ENCODE peak calls at places on chromosomes 16 and 17, in five cellular contexts. W, V, K, O and M are unnamed samples.
A peak's percentile ranks its signal among the peaks of the same experiment; 100 is the strongest.

GRCh38 chr17:8875957-8876356 is 8.5 kb upstream of the PIK3R6 start:
- DNase-seq in W (no peak), V (no peak), K (peak; percentile 63), O (no peak), M (no peak)

GRCh38 chr17:28716740-28717577 is 709 bp downstream of the RAB34 start:
- DNase-seq in W (no peak), V (no peak), K (peak; percentile 14), O (no peak), M (peak; percentile 46)

GRCh38 chr16:84040823-84041391 is 1.7 kb downstream of the SLC38A8 start:
- DNase-seq in W (no peak), V (no peak), K (peak; percentile 68), O (peak; percentile 32), M (peak; percentile 22)

GRCh38 chr17:65823713-65824112 is 262.3 kb upstream of the AXIN2 start:
- DNase-seq in W (no peak), V (no peak), K (no peak), O (no peak), M (no peak)

GRCh38 chr17:66393038-66393437 is 90.6 kb downstream of the PRKCA start:
- DNase-seq in W (no peak), V (no peak), K (no peak), O (no peak), M (no peak)

GRCh38 chr16:53369921-53370320 is 64.3 kb upstream of the RBL2 start:
- DNase-seq in W (no peak), V (no peak), K (no peak), O (no peak), M (no peak)

GRCh38 chr17:76697702-76698465 is 12.9 kb downstream of the MXRA7 start:
- DNase-seq in W (no peak), V (no peak), K (no peak), O (no peak), M (peak; percentile 60)

GRCh38 chr16:2514333-2515179 is 804 bp downstream of the ATP6V0C start:
- DNase-seq in W (peak; percentile 44), V (no peak), K (no peak), O (no peak), M (no peak)

GRCh38 chr17:42285346-42286050 is 2.8 kb upstream of the STAT5A start:
- DNase-seq in W (no peak), V (peak; percentile 42), K (no peak), O (no peak), M (no peak)

GRCh38 chr16:87694441-87695125 is 71.2 kb downstream of the KLHDC4 start:
- DNase-seq in W (no peak), V (no peak), K (no peak), O (no peak), M (no peak)

GRCh38 chr16:8963825-8964441 is at the start of gene USP7:
- DNase-seq in W (peak; percentile 94), V (peak; percentile 96), K (peak; percentile 95), O (peak; percentile 73), M (peak; percentile 92)

GRCh38 chr16:11687606-11688519 is 19.6 kb downstream of the SNN start:
- DNase-seq in W (no peak), V (no peak), K (no peak), O (no peak), M (no peak)

GRCh38 chr17:48144976-48145798 is 37.6 kb downstream of the SNX11 start:
- DNase-seq in W (no peak), V (no peak), K (no peak), O (no peak), M (peak; percentile 88)

GRCh38 chr16:71961066-71962039 is 38.8 kb downstream of the PKD1L3 start:
- DNase-seq in W (peak; percentile 85), V (peak; percentile 96), K (peak; percentile 91), O (peak; percentile 65), M (peak; percentile 88)